ENCODE peak calls at places on chromosomes 5 and 9, in five cellular contexts. One of them, this sample, is unnamed.

GRCh38 chr9:121751686-121752445 is 100.4 kb downstream of the DAB2IP start:
- DNase-seq in NCI-H460: no peak
- DNase-seq in stomach: no peak
- DNase-seq in stimulated activated CD8-positive, alpha-beta memory T cell treated with anti-CD3 and anti-CD28 coated beads, Interleukin-2, amount 100 ng/mL, for 1 hour: no peak
- DNase-seq in stimulated activated CD4-positive, alpha-beta T cell treated with anti-CD3 and anti-CD28 coated beads, Interleukin-1b, Interleukin-23, amount 100 ng/mL, for 1 hour: no peak
- DNase-seq in this sample: no peak

GRCh38 chr5:161230222-161230621 is 316.3 kb downstream of the GABRB2 start:
- DNase-seq in NCI-H460: no peak
- DNase-seq in stimulated activated CD8-positive, alpha-beta memory T cell treated with anti-CD3 and anti-CD28 coated beads, Interleukin-2, amount 100 ng/mL, for 1 hour: no peak
- DNase-seq in stimulated activated CD4-positive, alpha-beta T cell treated with anti-CD3 and anti-CD28 coated beads, Interleukin-1b, Interleukin-23, amount 100 ng/mL, for 1 hour: no peak
- DNase-seq in stomach: peak
- DNase-seq in this sample: no peak

GRCh38 chr9:81815781-81816180 is 112.4 kb upstream of the SPATA31D4 start:
- DNase-seq in NCI-H460: no peak
- DNase-seq in stimulated activated CD4-positive, alpha-beta T cell treated with anti-CD3 and anti-CD28 coated beads, Interleukin-1b, Interleukin-23, amount 100 ng/mL, for 1 hour: no peak
- DNase-seq in stimulated activated CD8-positive, alpha-beta memory T cell treated with anti-CD3 and anti-CD28 coated beads, Interleukin-2, amount 100 ng/mL, for 1 hour: no peak
- DNase-seq in stomach: no peak
- DNase-seq in this sample: no peak

GRCh38 chr5:68070641-68071191 is 144.8 kb upstream of the PIK3R1 start:
- DNase-seq in NCI-H460: no peak
- DNase-seq in stomach: no peak
- DNase-seq in stimulated activated CD8-positive, alpha-beta memory T cell treated with anti-CD3 and anti-CD28 coated beads, Interleukin-2, amount 100 ng/mL, for 1 hour: no peak
- DNase-seq in stimulated activated CD4-positive, alpha-beta T cell treated with anti-CD3 and anti-CD28 coated beads, Interleukin-1b, Interleukin-23, amount 100 ng/mL, for 1 hour: no peak
- DNase-seq in this sample: no peak

GRCh38 chr9:1916676-1917075 is 98.5 kb upstream of the SMARCA2 start:
- DNase-seq in stomach: no peak
- DNase-seq in NCI-H460: no peak
- DNase-seq in stimulated activated CD8-positive, alpha-beta memory T cell treated with anti-CD3 and anti-CD28 coated beads, Interleukin-2, amount 100 ng/mL, for 1 hour: no peak
- DNase-seq in stimulated activated CD4-positive, alpha-beta T cell treated with anti-CD3 and anti-CD28 coated beads, Interleukin-1b, Interleukin-23, amount 100 ng/mL, for 1 hour: no peak
- DNase-seq in this sample: no peak

GRCh38 chr9:121249563-121249962 is 18.4 kb upstream of the GSN start:
- DNase-seq in stimulated activated CD8-positive, alpha-beta memory T cell treated with anti-CD3 and anti-CD28 coated beads, Interleukin-2, amount 100 ng/mL, for 1 hour: no peak
- DNase-seq in stimulated activated CD4-positive, alpha-beta T cell treated with anti-CD3 and anti-CD28 coated beads, Interleukin-1b, Interleukin-23, amount 100 ng/mL, for 1 hour: no peak
- DNase-seq in stomach: no peak
- DNase-seq in NCI-H460: no peak
- DNase-seq in this sample: no peak

GRCh38 chr5:102792705-102793104 is 37.6 kb downstream of the PAM start:
- DNase-seq in stomach: no peak
- DNase-seq in stimulated activated CD8-positive, alpha-beta memory T cell treated with anti-CD3 and anti-CD28 coated beads, Interleukin-2, amount 100 ng/mL, for 1 hour: no peak
- DNase-seq in NCI-H460: peak
- DNase-seq in stimulated activated CD4-positive, alpha-beta T cell treated with anti-CD3 and anti-CD28 coated beads, Interleukin-1b, Interleukin-23, amount 100 ng/mL, for 1 hour: no peak
- DNase-seq in this sample: peak

GRCh38 chr5:141236516-141237313 is 8.5 kb upstream of the PCDHB15 start:
- DNase-seq in NCI-H460: no peak
- DNase-seq in stimulated activated CD4-positive, alpha-beta T cell treated with anti-CD3 and anti-CD28 coated beads, Interleukin-1b, Interleukin-23, amount 100 ng/mL, for 1 hour: no peak
- DNase-seq in stimulated activated CD8-positive, alpha-beta memory T cell treated with anti-CD3 and anti-CD28 coated beads, Interleukin-2, amount 100 ng/mL, for 1 hour: no peak
- DNase-seq in stomach: no peak
- DNase-seq in this sample: no peak

GRCh38 chr9:111366978-111367377 is 37.0 kb upstream of the OR2K2 start:
- DNase-seq in stimulated activated CD8-positive, alpha-beta memory T cell treated with anti-CD3 and anti-CD28 coated beads, Interleukin-2, amount 100 ng/mL, for 1 hour: no peak
- DNase-seq in NCI-H460: no peak
- DNase-seq in stimulated activated CD4-positive, alpha-beta T cell treated with anti-CD3 and anti-CD28 coated beads, Interleukin-1b, Interleukin-23, amount 100 ng/mL, for 1 hour: no peak
- DNase-seq in stomach: no peak
- DNase-seq in this sample: no peak

GRCh38 chr5:84634256-84634655 is 249.6 kb upstream of the EDIL3 start:
- DNase-seq in stimulated activated CD8-positive, alpha-beta memory T cell treated with anti-CD3 and anti-CD28 coated beads, Interleukin-2, amount 100 ng/mL, for 1 hour: no peak
- DNase-seq in stomach: no peak
- DNase-seq in stimulated activated CD4-positive, alpha-beta T cell treated with anti-CD3 and anti-CD28 coated beads, Interleukin-1b, Interleukin-23, amount 100 ng/mL, for 1 hour: no peak
- DNase-seq in NCI-H460: no peak
- DNase-seq in this sample: no peak

GRCh38 chr5:98173334-98173733 is 600.1 kb upstream of the RGMB start:
- DNase-seq in NCI-H460: no peak
- DNase-seq in stimulated activated CD4-positive, alpha-beta T cell treated with anti-CD3 and anti-CD28 coated beads, Interleukin-1b, Interleukin-23, amount 100 ng/mL, for 1 hour: no peak
- DNase-seq in stomach: no peak
- DNase-seq in stimulated activated CD8-positive, alpha-beta memory T cell treated with anti-CD3 and anti-CD28 coated beads, Interleukin-2, amount 100 ng/mL, for 1 hour: no peak
- DNase-seq in this sample: no peak

GRCh38 chr9:91948423-91949292 is 1.4 kb downstream of the ROR2 start:
- DNase-seq in NCI-H460: peak
- DNase-seq in stomach: peak
- DNase-seq in stimulated activated CD4-positive, alpha-beta T cell treated with anti-CD3 and anti-CD28 coated beads, Interleukin-1b, Interleukin-23, amount 100 ng/mL, for 1 hour: no peak
- DNase-seq in stimulated activated CD8-positive, alpha-beta memory T cell treated with anti-CD3 and anti-CD28 coated beads, Interleukin-2, amount 100 ng/mL, for 1 hour: no peak
- DNase-seq in this sample: no peak

GRCh38 chr9:684055-684949 is 157.2 kb upstream of the DMRT1 start:
- DNase-seq in stimulated activated CD4-positive, alpha-beta T cell treated with anti-CD3 and anti-CD28 coated beads, Interleukin-1b, Interleukin-23, amount 100 ng/mL, for 1 hour: no peak
- DNase-seq in NCI-H460: no peak
- DNase-seq in stimulated activated CD8-positive, alpha-beta memory T cell treated with anti-CD3 and anti-CD28 coated beads, Interleukin-2, amount 100 ng/mL, for 1 hour: no peak
- DNase-seq in stomach: no peak
- DNase-seq in this sample: no peak

GRCh38 chr9:115333671-115334070 is 215.7 kb upstream of the TNC start:
- DNase-seq in NCI-H460: no peak
- DNase-seq in stomach: no peak
- DNase-seq in stimulated activated CD4-positive, alpha-beta T cell treated with anti-CD3 and anti-CD28 coated beads, Interleukin-1b, Interleukin-23, amount 100 ng/mL, for 1 hour: no peak
- DNase-seq in stimulated activated CD8-positive, alpha-beta memory T cell treated with anti-CD3 and anti-CD28 coated beads, Interleukin-2, amount 100 ng/mL, for 1 hour: no peak
- DNase-seq in this sample: no peak

GRCh38 chr5:32278403-32278802 is 34.3 kb downstream of the MTMR12 start:
- DNase-seq in stimulated activated CD8-positive, alpha-beta memory T cell treated with anti-CD3 and anti-CD28 coated beads, Interleukin-2, amount 100 ng/mL, for 1 hour: no peak
- DNase-seq in NCI-H460: no peak
- DNase-seq in stomach: no peak
- DNase-seq in stimulated activated CD4-positive, alpha-beta T cell treated with anti-CD3 and anti-CD28 coated beads, Interleukin-1b, Interleukin-23, amount 100 ng/mL, for 1 hour: no peak
- DNase-seq in this sample: no peak

GRCh38 chr5:32092938-32093812 is 80.9 kb downstream of the GOLPH3 start:
- DNase-seq in stomach: peak
- DNase-seq in NCI-H460: peak
- DNase-seq in stimulated activated CD8-positive, alpha-beta memory T cell treated with anti-CD3 and anti-CD28 coated beads, Interleukin-2, amount 100 ng/mL, for 1 hour: peak
- DNase-seq in stimulated activated CD4-positive, alpha-beta T cell treated with anti-CD3 and anti-CD28 coated beads, Interleukin-1b, Interleukin-23, amount 100 ng/mL, for 1 hour: peak
- DNase-seq in this sample: peak

This sample was measured in dermis microvascular lymphatic vessel endothelial cell.